ENCODE peak calls at places on chromosomes 3 and 15, in four cellular contexts. G is spleen, N is brain pericyte, V is Kasumi-1. E is an unnamed sample.

GRCh38 chr15:57456559-57456958 is 80.3 kb downstream of the CGNL1 start:
- DNase-seq in G (no peak), N (no peak), V (no peak), E (no peak)

GRCh38 chr3:43455233-43455632 is 166.6 kb downstream of the ANO10 start:
- DNase-seq in G (no peak), N (no peak), V (no peak), E (no peak)

GRCh38 chr15:70061086-70061370 is 36.7 kb downstream of the TLE3 start:
- DNase-seq in G (no peak), N (no peak), V (no peak), E (no peak)

GRCh38 chr3:157819415-157819814 is 286.8 kb downstream of the SHOX2 start:
- DNase-seq in G (no peak), N (no peak), V (no peak), E (no peak)

GRCh38 chr3:41630708-41631107 is 331.2 kb downstream of the ULK4 start:
- DNase-seq in G (no peak), N (no peak), V (no peak), E (no peak)

GRCh38 chr3:65758871-65759598 is 279.7 kb downstream of the MAGI1 start:
- DNase-seq in G (no peak), N (no peak), V (no peak), E (peak; percentile 11)

GRCh38 chr15:74311734-74312444 is 55.6 kb downstream of the CYP11A1 start:
- DNase-seq in G (no peak), N (no peak), V (no peak), E (peak; percentile 44)

GRCh38 chr3:12571986-12572385 is 15.1 kb downstream of the MKRN2 start:
- DNase-seq in G (no peak), N (no peak), V (no peak), E (no peak)

GRCh38 chr3:105729662-105730061 is 139.2 kb downstream of the CBLB start:
- DNase-seq in G (no peak), N (no peak), V (no peak), E (no peak)

GRCh38 chr15:32736351-32737061 is 18.7 kb downstream of the GREM1 start:
- DNase-seq in G (no peak), N (no peak), V (no peak), E (no peak)

GRCh38 chr3:160885791-160886286 is 129.8 kb downstream of the PPM1L start:
- DNase-seq in G (no peak), N (peak; percentile 81), V (no peak), E (peak; percentile 19)

GRCh38 chr3:15804553-15805095 is 6.8 kb upstream of the ANKRD28 start:
- DNase-seq in G (no peak), N (no peak), V (no peak), E (peak; percentile 67)

GRCh38 chr15:65646486-65646885 is 24.7 kb downstream of the SLC24A1 start:
- DNase-seq in G (no peak), N (no peak), V (no peak), E (no peak)

GRCh38 chr3:18937574-18937973 is 210.7 kb upstream of the KCNH8 start:
- DNase-seq in G (no peak), N (no peak), V (no peak), E (no peak)

GRCh38 chr15:80778964-80779657 is at the start of gene CEMIP:
- DNase-seq in G (peak; percentile 85), N (peak; percentile 75), V (peak; percentile 61), E (peak; percentile 84)

GRCh38 chr15:36156855-36157521 is 422.4 kb upstream of the CDIN1 start:
- DNase-seq in G (no peak), N (no peak), V (no peak), E (no peak)

GRCh38 chr15:60760646-60761504 is 281.9 kb upstream of the ICE2 start:
- DNase-seq in G (no peak), N (no peak), V (no peak), E (no peak)

GRCh38 chr3:73600293-73600938 is 24.3 kb downstream of the PDZRN3 start:
- DNase-seq in G (no peak), N (no peak), V (no peak), E (no peak)

GRCh38 chr3:141407043-141407442 is 38.7 kb downstream of the ZBTB38 start:
- DNase-seq in G (no peak), N (peak; percentile 80), V (no peak), E (no peak)

GRCh38 chr15:49675051-49675450 is 54.2 kb downstream of the DTWD1 start:
- DNase-seq in G (no peak), N (peak; percentile 37), V (no peak), E (no peak)

GRCh38 chr3:58421004-58421403 is 12.6 kb downstream of the PDHB start:
- DNase-seq in G (no peak), N (no peak), V (no peak), E (no peak)

GRCh38 chr3:185586644-185586964 is 509 bp downstream of the SENP2 start:
- DNase-seq in G (no peak), N (peak; percentile 12), V (no peak), E (no peak)

GRCh38 chr3:57952208-57952631 is 56.0 kb upstream of the FLNB start:
- DNase-seq in G (peak; percentile 64), N (no peak), V (no peak), E (no peak)

GRCh38 chr15:83559310-83559966 is 94.5 kb upstream of the ADAMTSL3 start:
- DNase-seq in G (no peak), N (peak; percentile 21), V (peak; percentile 62), E (peak; percentile 85)

GRCh38 chr15:24858737-24859601 is 95.8 kb upstream of the SNRPN start:
- DNase-seq in G (no peak), N (no peak), V (no peak), E (no peak)

GRCh38 chr15:91824256-91824655 is 29.3 kb upstream of the SLCO3A1 start:
- DNase-seq in G (no peak), N (no peak), V (no peak), E (no peak)

GRCh38 chr3:45992820-45993219 is 2.8 kb downstream of the FYCO1 start:
- DNase-seq in G (no peak), N (no peak), V (no peak), E (no peak)

GRCh38 chr3:151770941-151771340 is 37.2 kb downstream of the AADACL2 start:
- DNase-seq in G (no peak), N (no peak), V (no peak), E (peak; percentile 17)

GRCh38 chr3:64291345-64291744 is 66.1 kb upstream of the PRICKLE2 start:
- DNase-seq in G (no peak), N (no peak), V (no peak), E (no peak)

GRCh38 chr3:55426486-55426885 is 60.6 kb downstream of the WNT5A start:
- DNase-seq in G (no peak), N (no peak), V (no peak), E (no peak)

GRCh38 chr3:177679568-177680441 is 482.5 kb upstream of the TBL1XR1 start:
- DNase-seq in G (no peak), N (no peak), V (peak; percentile 88), E (peak; percentile 81)

GRCh38 chr3:22981861-22982260 is 221.3 kb upstream of the UBE2E2 start:
- DNase-seq in G (no peak), N (no peak), V (no peak), E (no peak)

GRCh38 chr15:62752687-62753517 is 289.6 kb upstream of the TPM1 start:
- DNase-seq in G (no peak), N (no peak), V (no peak), E (no peak)

GRCh38 chr3:155308831-155309230 is 15.3 kb upstream of the STRIT1 start:
- DNase-seq in G (no peak), N (no peak), V (no peak), E (peak; percentile 17)

GRCh38 chr15:45522179-45522930 is at the start of gene SLC30A4:
- DNase-seq in G (peak; percentile 93), N (peak; percentile 16), V (no peak), E (peak; percentile 56)

GRCh38 chr15:63250312-63250965 is 27.0 kb upstream of the APH1B start:
- DNase-seq in G (no peak), N (no peak), V (no peak), E (no peak)

GRCh38 chr15:88653200-88654064 is 14.6 kb downstream of the ISG20 start:
- DNase-seq in G (peak; percentile 66), N (no peak), V (no peak), E (no peak)

GRCh38 chr3:172522871-172523818 is at the start of gene TNFSF10:
- DNase-seq in G (peak; percentile 91), N (no peak), V (peak; percentile 60), E (peak; percentile 93)

GRCh38 chr3:185052631-185053030 is 100.2 kb downstream of the C3orf70 start:
- DNase-seq in G (no peak), N (no peak), V (no peak), E (no peak)